ENCODE peak calls at places on chromosome 12, in four cellular contexts. I, P, L and V are unnamed samples.

GRCh38 chr12:990308-990648 is 745 bp upstream of the ERC1 start:
- DNase-seq in I (peak), L (no peak), P (peak), V (peak)

GRCh38 chr12:57111046-57111698 is at the start of gene STAT6:
- DNase-seq in I (peak), L (peak), P (peak), V (peak)

GRCh38 chr12:104534857-104535248 is 78.1 kb downstream of the CHST11 start:
- DNase-seq in L (no peak), I (no peak), P (no peak), V (no peak)

GRCh38 chr12:55746147-55746912 is 3.4 kb downstream of the GDF11 start:
- DNase-seq in L (no peak), P (no peak), I (peak), V (no peak)

GRCh38 chr12:113070117-113070906 is 13.8 kb downstream of the DTX1 start:
- DNase-seq in P (no peak), L (no peak), I (no peak), V (no peak)

GRCh38 chr12:116135209-116135930 is 142.1 kb downstream of the MED13L start:
- DNase-seq in I (peak), P (no peak), L (peak), V (peak)

GRCh38 chr12:124214574-124214973 is 80.3 kb upstream of the RFLNA start:
- DNase-seq in P (no peak), I (no peak), L (no peak), V (no peak)

GRCh38 chr12:1131811-1132224 is 140.8 kb downstream of the ERC1 start:
- DNase-seq in P (no peak), L (no peak), I (no peak), V (no peak)

GRCh38 chr12:123890536-123890902 is 82.1 kb downstream of the CCDC92 start:
- DNase-seq in L (no peak), P (no peak), I (no peak), V (no peak)

GRCh38 chr12:86015026-86015425 is 140.9 kb downstream of the NTS start:
- DNase-seq in L (no peak), P (no peak), I (no peak), V (no peak)

GRCh38 chr12:116697305-116698130 is 40.4 kb downstream of the SPRING1 start:
- DNase-seq in L (peak), P (no peak), I (no peak), V (no peak)

GRCh38 chr12:106957617-106958016 is 1.9 kb downstream of the TMEM263 start:
- DNase-seq in P (no peak), I (no peak), L (no peak), V (no peak)

GRCh38 chr12:124737040-124737419 is 126.6 kb downstream of the SCARB1 start:
- DNase-seq in L (peak), I (peak), P (no peak), V (no peak)

GRCh38 chr12:87428701-87429277 is 600.4 kb downstream of the C12orf50 start:
- DNase-seq in I (peak), L (no peak), P (no peak), V (no peak)